ENCODE peak calls at places on chromosomes 1 and 21, in seven cellular contexts. A, V, Z, S, X, T and K are unnamed samples.
A peak's percentile ranks its signal among the peaks of the same experiment; 100 is the strongest.

GRCh38 chr1:24909388-24909898 is 20.6 kb downstream of the RUNX3 start:
- DNase-seq in A (peak; percentile 84), Z (no peak), S (peak; percentile 79), T (no peak), X (peak; percentile 68), V (peak; percentile 85), K (peak; percentile 46)

GRCh38 chr21:41786521-41786987 is 19.7 kb upstream of the RIPK4 start:
- DNase-seq in X (peak; percentile 39), A (no peak), T (no peak), V (no peak), Z (no peak), S (no peak), K (no peak)

GRCh38 chr1:110860174-110860573 is 12.8 kb upstream of the CD53 start:
- DNase-seq in V (no peak), S (no peak), T (no peak), Z (no peak), X (no peak), A (no peak), K (no peak)

GRCh38 chr1:24100945-24101737 is 10.8 kb downstream of the MYOM3 start:
- DNase-seq in X (no peak), V (no peak), A (peak; percentile 86), T (no peak), Z (no peak), S (no peak), K (no peak)

GRCh38 chr1:67313934-67314671 is 6.4 kb downstream of the IL12RB2 start:
- DNase-seq in S (no peak), Z (no peak), T (no peak), X (no peak), V (no peak), A (no peak), K (no peak)

GRCh38 chr1:28256197-28256827 is 3.0 kb upstream of the SESN2 start:
- DNase-seq in T (no peak), Z (no peak), V (no peak), X (no peak), S (no peak), A (no peak), K (no peak)

GRCh38 chr1:6157528-6158174 is 22.5 kb downstream of the CHD5 start:
- DNase-seq in S (no peak), A (peak; percentile 63), V (peak; percentile 19), Z (no peak), X (no peak), T (no peak), K (no peak)

GRCh38 chr1:230029244-230029643 is 37.8 kb upstream of the GALNT2 start:
- DNase-seq in A (no peak), T (no peak), S (no peak), V (peak; percentile 32), X (no peak), Z (no peak), K (peak; percentile 54)

GRCh38 chr21:41186763-41187536 is 19.0 kb downstream of the BACE2 start:
- DNase-seq in X (no peak), T (no peak), Z (no peak), V (no peak), A (no peak), S (no peak), K (no peak)

GRCh38 chr1:39842030-39842678 is 41.1 kb downstream of the TRIT1 start:
- DNase-seq in A (no peak), S (no peak), Z (no peak), X (no peak), T (no peak), V (no peak), K (no peak)

GRCh38 chr1:153631047-153632022 is 2.5 kb upstream of the CHTOP start:
- DNase-seq in T (no peak), X (no peak), A (no peak), V (no peak), S (no peak), Z (no peak), K (no peak)

GRCh38 chr1:93496520-93496919 is 48.6 kb downstream of the FNBP1L start:
- DNase-seq in S (no peak), T (no peak), X (no peak), Z (no peak), A (no peak), V (no peak), K (no peak)

GRCh38 chr1:243269461-243269801 is 13.6 kb downstream of the SDCCAG8 start:
- DNase-seq in V (no peak), S (no peak), X (no peak), Z (no peak), T (no peak), A (peak; percentile 56), K (no peak)

GRCh38 chr1:47330212-47330611 is 3.4 kb upstream of the CMPK1 start:
- DNase-seq in S (no peak), V (no peak), Z (no peak), A (no peak), T (no peak), X (no peak), K (no peak)

GRCh38 chr21:23384679-23385078 is 2222.6 kb downstream of the MRPL39 start:
- DNase-seq in A (no peak), V (no peak), T (no peak), X (no peak), S (peak; percentile 31), Z (no peak), K (no peak)

GRCh38 chr1:30645807-30646206 is 77.6 kb downstream of the MATN1 start:
- DNase-seq in T (no peak), A (no peak), X (no peak), V (no peak), S (no peak), Z (no peak), K (no peak)

GRCh38 chr1:170077926-170078325 is 3.4 kb upstream of the KIFAP3 start:
- DNase-seq in S (no peak), V (no peak), X (no peak), T (no peak), A (no peak), Z (no peak), K (no peak)

GRCh38 chr1:23548704-23549143 is 10.6 kb downstream of the ID3 start:
- DNase-seq in V (peak; percentile 37), X (peak; percentile 91), A (peak; percentile 74), Z (peak; percentile 83), T (no peak), S (no peak), K (peak; percentile 28)

DNA sequence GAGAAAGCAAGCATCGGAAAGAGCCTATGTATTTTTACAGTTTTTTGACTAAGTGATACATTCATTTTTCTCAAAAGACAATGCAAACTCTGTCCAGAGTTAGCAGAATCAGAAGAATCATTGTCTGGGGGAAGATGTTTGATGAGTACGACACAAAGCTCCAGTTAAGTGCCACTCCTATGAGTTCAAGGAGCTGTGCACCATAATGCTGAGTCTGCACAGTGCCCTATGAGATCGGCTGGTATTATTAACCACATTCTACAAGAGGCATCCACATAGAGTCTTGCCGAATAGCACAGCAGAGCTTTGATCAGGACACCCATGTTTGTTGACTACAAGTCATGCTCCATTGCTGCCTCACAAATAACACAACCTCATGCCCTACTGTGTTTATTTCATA is 54.9 kb upstream of the RAP1GAP start:
- DNase-seq in A (no peak), S (no peak), V (no peak), T (no peak), X (no peak), Z (no peak), K (no peak)
- H3K4me3 ChIP-seq in A (no peak overlapping the region), S (no peak overlapping the region), V (no peak overlapping the region), T (no peak overlapping the region), X (no peak overlapping the region), Z (no peak overlapping the region), K (no peak overlapping the region)

GRCh38 chr1:208000001-208000400 is 89.1 kb upstream of the CD34 start:
- DNase-seq in A (no peak), V (no peak), T (no peak), Z (no peak), X (no peak), S (no peak), K (no peak)

GRCh38 chr1:207998691-207999090 is 87.8 kb upstream of the CD34 start:
- DNase-seq in S (no peak), V (no peak), X (no peak), Z (no peak), T (no peak), A (no peak), K (no peak)

GRCh38 chr1:207999274-207999915 is 88.5 kb upstream of the CD34 start:
- DNase-seq in V (no peak), X (no peak), Z (no peak), A (no peak), T (no peak), S (no peak), K (no peak)

GRCh38 chr1:208002672-208003071 is 91.7 kb upstream of the CD34 start:
- DNase-seq in S (no peak), X (no peak), A (no peak), T (no peak), Z (no peak), V (no peak), K (no peak)

GRCh38 chr1:208000504-208000903 is 89.6 kb upstream of the CD34 start:
- DNase-seq in X (no peak), Z (no peak), V (no peak), T (no peak), A (no peak), S (no peak), K (no peak)
- TF ChIP-seq POLR2A in X (no peak), Z (no peak), V (no peak), T (no peak), A (no peak), S (no peak), K (no peak)

GRCh38 chr1:109479311-109479710 is 4.4 kb upstream of the ATXN7L2 start:
- DNase-seq in V (no peak), X (no peak), S (no peak), Z (peak; percentile 53), A (no peak), T (no peak), K (no peak)

GRCh38 chr1:109478806-109479205 is 4.9 kb upstream of the ATXN7L2 start:
- DNase-seq in T (no peak), S (no peak), X (no peak), A (no peak), V (peak; percentile 35), Z (no peak), K (peak; percentile 49)

GRCh38 chr1:109476825-109477224 is 6.9 kb upstream of the ATXN7L2 start:
- DNase-seq in A (no peak), Z (no peak), T (no peak), V (no peak), X (no peak), S (no peak), K (no peak)

GRCh38 chr1:109479901-109480300 is 3.8 kb upstream of the ATXN7L2 start:
- DNase-seq in S (no peak), Z (no peak), T (no peak), X (no peak), V (no peak), A (no peak), K (no peak)

DNA sequence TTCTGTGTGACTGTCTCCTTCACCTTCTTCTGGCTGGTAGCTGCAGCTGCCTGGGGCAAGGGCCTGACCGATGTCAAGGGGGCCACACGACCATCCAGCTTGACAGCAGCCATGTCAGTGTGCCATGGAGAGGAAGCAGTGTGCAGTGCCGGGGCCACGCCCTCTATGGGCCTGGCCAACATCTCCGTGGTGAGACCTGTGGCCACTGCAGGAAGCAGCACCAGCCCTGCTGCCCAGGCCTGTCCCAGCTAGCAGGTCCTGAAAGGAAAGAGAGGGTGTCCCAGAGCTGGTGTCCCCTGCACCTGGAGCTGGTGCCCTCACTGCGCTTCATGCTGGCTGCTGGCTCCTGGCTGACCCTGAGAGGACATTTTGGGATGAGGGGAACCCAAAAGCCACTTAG is 5.9 kb upstream of the ATXN7L2 start:
- DNase-seq in T (no peak), Z (no peak), X (no peak), A (no peak), S (no peak), V (no peak), K (no peak)
- H3K27me3 ChIP-seq in T (no peaks in the 10 kb centered on the region), Z (no peaks in the 10 kb centered on the region), X (peaks cover 15% of the 10 kb centered on the region), A (no peaks in the 10 kb centered on the region), S (peaks cover 5% of the 10 kb centered on the region), V (peaks cover 4% of the 10 kb centered on the region), K (no peaks in the 10 kb centered on the region)

GRCh38 chr1:33126411-33127000 is 45.6 kb downstream of the AZIN2 start:
- DNase-seq in A (no peak), V (no peak), S (no peak), T (no peak), Z (no peak), X (no peak), K (no peak)
- H3K4me3 ChIP-seq in A (peak overlapping the region; percentile 55), V (peak overlapping the region; percentile 57), S (peak overlapping the region; percentile 88), T (peak overlapping the region; percentile 74), Z (peak overlapping the region; percentile 46), X (peak overlapping the region; percentile 73), K (peak overlapping the region; percentile 87)